ENCODE peak calls at places on chromosome 19, in seven cellular contexts. T is stomach; K is adrenal gland; J is SJSA1; X is CD4-positive, CD25-positive, alpha-beta regulatory T cell; P is DND-41; M is endothelial cell of umbilical vein. R is an unnamed sample. For H3K4me1 and H3K36me3, the result is how much of the 10 kb centered on the place peaks cover.

GRCh38 chr19:38812004-38812840 is 523 bp downstream of the LGALS4 start:
- DNase-seq in J (peak), X (no peak), P (no peak), K (no peak), M (no peak), T (no peak), R (no peak)

GRCh38 chr19:46133101-46133627 is 8.7 kb upstream of the IGFL3 start:
- DNase-seq in P (no peak), T (no peak), X (no peak), M (peak), J (peak), K (peak), R (peak)

GRCh38 chr19:21210037-21210621 is 68.3 kb downstream of the ZNF431 start:
- DNase-seq in J (no peak), M (no peak), P (no peak), X (no peak), K (no peak), T (no peak), R (no peak)

GRCh38 chr19:2344381-2344870 is 15.6 kb upstream of the TMPRSS9 start:
- DNase-seq in K (no peak), T (no peak), P (no peak), J (no peak), X (no peak), M (no peak), R (no peak)

GRCh38 chr19:1132625-1133383 is 29.0 kb downstream of the GPX4 start:
- DNase-seq in M (no peak), X (no peak), P (no peak), T (no peak), J (no peak), K (peak), R (no peak)

GRCh38 chr19:33311326-33311682 is 9.0 kb upstream of the CEBPA start:
- DNase-seq in J (no peak), P (no peak), K (no peak), X (no peak), M (no peak), T (peak), R (no peak)

GRCh38 chr19:32908641-32909190 is 39.1 kb upstream of the SLC7A9 start:
- DNase-seq in X (no peak), M (no peak), T (no peak), J (no peak), P (no peak), K (no peak), R (peak)

GRCh38 chr19:13150919-13151604 is 851 bp downstream of the IER2 start:
- DNase-seq in K (peak), P (peak), X (peak), J (no peak), M (peak), T (no peak), R (peak)

GRCh38 chr19:41018736-41019290 is 27.7 kb downstream of the CYP2B6 start:
- DNase-seq in J (no peak), M (no peak), P (no peak), K (no peak), X (no peak), T (no peak), R (no peak)

GRCh38 chr19:45097776-45098520 is 5.0 kb downstream of the PPP1R37 start:
- DNase-seq in K (peak), T (peak), X (no peak), J (peak), M (peak), P (no peak), R (peak)

GRCh38 chr19:29541473-29542253 is 15.9 kb downstream of the VSTM2B start:
- DNase-seq in J (no peak), P (no peak), M (no peak), T (no peak), K (no peak), X (no peak), R (no peak)

GRCh38 chr19:8316351-8317125 is 4.6 kb downstream of the NDUFA7 start:
- DNase-seq in T (no peak), K (peak), J (no peak), M (no peak), X (no peak), P (no peak), R (no peak)

GRCh38 chr19:1009043-1009975 is 9.1 kb downstream of the GRIN3B start:
- DNase-seq in M (no peak), T (no peak), P (no peak), J (no peak), K (no peak), X (no peak), R (no peak)

GRCh38 chr19:1888385-1888784 is 3.1 kb upstream of the ABHD17A start:
- DNase-seq in K (no peak), J (no peak), M (no peak), X (no peak), T (no peak), P (no peak), R (no peak)

GRCh38 chr19:13846533-13847032 is 30.4 kb upstream of the NANOS3 start:
- DNase-seq in P (peak), K (peak), M (peak), J (peak), X (peak), T (peak), R (peak)

GRCh38 chr19:33430674-33431277 is 57.3 kb downstream of the CEBPG start:
- DNase-seq in J (peak), K (peak), P (peak), X (peak), M (peak), T (peak), R (peak)

GRCh38 chr19:1213391-1214286 is 8.1 kb downstream of the STK11 start:
- DNase-seq in P (no peak), K (peak), M (peak), X (peak), T (peak), J (no peak), R (no peak)

GRCh38 chr19:6230991-6231448 is 48.8 kb downstream of the MLLT1 start:
- DNase-seq in T (no peak), M (no peak), X (no peak), J (no peak), P (no peak), K (no peak), R (no peak)

GRCh38 chr19:1112254-1113208 is 8.7 kb downstream of the GPX4 start:
- DNase-seq in M (no peak), X (no peak), K (peak), J (no peak), P (no peak), T (peak), R (no peak)

GRCh38 chr19:13277104-13277809 is 127.0 kb downstream of the IER2 start:
- DNase-seq in X (peak), P (peak), J (peak), M (peak), K (peak), T (peak), R (peak)

GRCh38 chr19:8302357-8302691 is 5.8 kb downstream of the CD320 start:
- DNase-seq in K (peak), T (peak), X (peak), J (peak), P (no peak), M (no peak), R (peak)

GRCh38 chr19:8631425-8631819 is 989 bp downstream of the NFILZ start:
- DNase-seq in J (peak), K (peak), P (no peak), X (no peak), M (no peak), T (no peak), R (peak)

GRCh38 chr19:28644261-28644660 is 568.7 kb downstream of the UQCRFS1 start:
- DNase-seq in P (no peak), X (no peak), J (no peak), M (no peak), T (no peak), K (no peak), R (no peak)

DNA sequence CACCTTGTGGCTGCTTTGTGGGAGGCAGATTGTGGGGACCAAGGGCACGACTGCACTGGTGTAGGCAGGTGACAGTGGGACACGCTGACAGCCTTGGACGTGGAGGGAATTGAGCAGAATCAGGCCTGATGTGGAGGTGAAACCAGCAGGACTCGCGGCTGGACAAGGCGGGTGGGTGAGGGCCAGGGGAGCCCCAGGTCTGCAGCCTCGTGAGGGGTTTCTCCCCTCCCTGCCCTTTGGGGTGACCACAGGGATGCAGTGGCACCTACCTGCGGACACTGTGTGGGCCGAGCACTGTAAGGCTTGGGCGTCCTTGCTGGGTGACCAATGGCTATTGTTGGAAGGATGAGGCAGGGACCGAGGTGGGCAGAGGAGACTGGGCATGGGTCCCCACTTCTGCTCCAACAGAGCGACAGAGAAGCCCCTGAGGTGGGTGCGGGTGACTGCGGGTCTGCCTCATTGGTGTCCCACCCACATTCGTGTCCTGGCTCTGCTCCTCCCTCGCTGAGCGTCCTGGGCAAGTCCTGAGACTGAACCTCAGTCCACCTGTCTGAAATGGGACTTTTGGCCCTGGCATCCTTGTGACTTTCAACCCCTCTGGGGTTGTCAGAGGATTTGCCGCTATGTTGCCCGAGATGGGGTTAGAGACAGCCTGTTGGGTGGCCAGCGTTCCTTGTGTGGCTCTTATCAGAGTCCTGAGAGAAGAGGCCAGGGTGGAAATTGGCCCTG is 30.5 kb downstream of the DNM2 start:
- DNase-seq in T (no peak), X (no peak), J (no peak), M (no peak), P (no peak), K (no peak), R (no peak)
- H3K4me1 ChIP-seq in T (half or more), X (under half), J (under half), M (under half), P (under half), K (under half), R (under half)

DNA sequence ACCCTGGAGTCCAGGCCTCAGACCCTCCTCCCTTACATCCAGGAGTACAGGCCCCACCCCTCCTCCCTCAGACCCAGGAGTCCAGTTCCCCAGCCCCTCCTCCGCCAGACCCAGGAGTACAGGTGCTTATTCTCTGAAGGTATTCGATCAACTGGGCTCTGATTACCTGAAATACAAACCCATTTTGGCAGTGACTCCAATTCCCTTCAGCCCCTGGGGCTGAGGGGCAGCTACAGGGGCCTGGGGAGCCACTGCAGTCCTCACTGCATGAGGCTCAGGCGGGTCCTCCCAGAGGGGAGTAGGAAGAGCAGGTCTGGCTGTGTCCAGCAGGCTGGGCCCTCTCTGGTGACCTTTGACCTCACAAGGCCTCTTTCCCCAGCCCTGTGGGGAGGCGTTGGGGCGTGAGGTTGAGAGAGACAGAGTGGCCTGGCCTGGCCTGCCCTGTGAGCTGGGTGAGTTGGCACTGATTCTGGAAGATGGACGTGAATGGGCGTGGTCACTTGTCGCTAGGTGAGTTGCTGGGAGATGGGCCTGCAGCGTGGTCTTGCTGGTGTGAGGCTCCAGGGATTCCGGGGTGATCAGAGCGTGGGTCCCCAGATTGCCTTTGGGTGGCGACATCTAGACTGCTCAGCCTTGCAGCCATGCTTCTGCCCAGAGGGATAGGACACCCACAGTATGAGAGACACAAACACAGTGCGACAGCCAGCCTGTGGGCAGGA is 3.1 kb downstream of the BCAT2 start:
- DNase-seq in T (no peak), X (no peak), J (no peak), K (no peak), P (no peak), M (no peak), R (no peak)
- H3K36me3 ChIP-seq in T (under half), X (under half), J (under half), K (under half), P (under half), M (under half), R (under half)

DNA sequence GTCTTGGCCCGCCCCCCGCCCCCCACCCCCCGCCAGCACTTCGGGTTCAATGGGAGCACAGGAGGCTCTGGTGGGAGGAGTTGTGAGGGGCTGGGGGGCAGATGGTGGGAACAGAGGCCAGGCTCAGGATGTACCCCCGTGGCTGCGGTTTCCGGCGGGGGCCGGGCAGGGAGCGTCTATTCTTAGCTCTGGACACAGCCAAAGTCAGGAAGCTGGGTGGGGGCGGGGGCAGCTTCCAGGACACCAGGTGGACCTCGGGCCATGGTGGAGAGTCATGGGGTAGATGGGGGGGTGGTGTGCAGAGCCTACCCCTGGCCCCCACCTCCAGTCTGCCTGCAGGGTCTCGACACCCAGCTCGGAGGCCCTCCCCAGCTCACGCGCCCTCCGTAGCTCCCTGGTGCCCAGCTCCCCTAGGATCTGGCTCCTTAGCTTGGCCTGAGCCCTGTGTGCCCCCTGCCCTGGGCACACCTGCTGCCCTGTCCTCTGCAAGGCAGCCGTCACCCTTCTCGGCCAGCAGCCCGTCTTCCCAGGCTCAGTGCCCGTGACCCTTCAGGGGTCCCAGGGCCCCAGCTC is 2.2 kb upstream of the TBXA2R start:
- DNase-seq in X (no peak), J (no peak), P (no peak), K (peak), M (peak), T (no peak), R (no peak)
- H3K27ac ChIP-seq in X (no peak), J (no peak), P (no peak), K (peak), M (no peak), T (peak), R (no peak)

GRCh38 chr19:17279436-17279835 is 2.3 kb upstream of the ANKLE1 start:
- DNase-seq in X (no peak), P (no peak), K (no peak), T (no peak), J (no peak), M (no peak), R (no peak)
- H3K4me1 ChIP-seq in X (under half), P (under half), K (under half), T (under half), J (under half), M (under half), R (under half)

GRCh38 chr19:19059018-19059836 is 4.6 kb upstream of the SLC25A42 start:
- DNase-seq in K (peak), X (no peak), P (no peak), T (no peak), M (no peak), J (no peak), R (no peak)
- H3K36me3 ChIP-seq in K (under half), X (under half), P (half or more), T (half or more), M (under half), J (under half), R (under half)

DNA sequence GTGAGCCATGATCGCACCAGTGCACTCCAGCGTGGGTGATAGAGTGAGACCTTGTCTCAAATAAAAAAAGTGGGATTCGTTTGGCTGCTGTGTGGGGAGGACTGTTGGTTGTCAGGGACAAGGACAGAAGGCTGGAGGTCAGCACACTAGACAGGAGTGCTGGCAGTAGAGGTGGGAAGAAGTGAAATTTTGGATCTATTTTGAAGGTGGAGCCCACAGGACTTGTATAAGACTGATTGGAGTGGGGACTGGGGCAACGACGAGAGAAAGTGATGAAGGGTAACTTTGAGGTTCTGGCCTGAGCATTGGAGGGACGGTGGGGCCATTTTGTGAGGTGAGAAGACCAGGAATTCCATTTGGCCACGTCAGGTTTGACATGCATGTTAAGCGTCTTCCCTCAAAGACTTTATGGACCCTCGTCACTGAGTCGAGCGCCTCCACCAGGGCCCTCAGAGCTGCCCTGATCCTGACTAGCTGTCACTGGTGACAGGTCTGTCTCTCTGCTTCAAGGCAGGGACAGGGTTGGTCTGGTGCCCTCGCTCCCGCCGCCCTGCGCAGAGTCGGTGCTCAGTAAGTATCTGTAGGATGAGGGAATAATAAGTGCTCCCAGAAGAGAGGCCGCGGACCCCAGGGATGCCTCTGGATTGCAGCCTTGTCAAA is 673 bp downstream of the CTU1 start:
- DNase-seq in T (no peak), M (no peak), P (no peak), K (no peak), J (no peak), X (no peak), R (peak)
- H3K27ac ChIP-seq in T (peak), M (peak), P (peak), K (peak), J (peak), X (peak), R (peak)

DNA sequence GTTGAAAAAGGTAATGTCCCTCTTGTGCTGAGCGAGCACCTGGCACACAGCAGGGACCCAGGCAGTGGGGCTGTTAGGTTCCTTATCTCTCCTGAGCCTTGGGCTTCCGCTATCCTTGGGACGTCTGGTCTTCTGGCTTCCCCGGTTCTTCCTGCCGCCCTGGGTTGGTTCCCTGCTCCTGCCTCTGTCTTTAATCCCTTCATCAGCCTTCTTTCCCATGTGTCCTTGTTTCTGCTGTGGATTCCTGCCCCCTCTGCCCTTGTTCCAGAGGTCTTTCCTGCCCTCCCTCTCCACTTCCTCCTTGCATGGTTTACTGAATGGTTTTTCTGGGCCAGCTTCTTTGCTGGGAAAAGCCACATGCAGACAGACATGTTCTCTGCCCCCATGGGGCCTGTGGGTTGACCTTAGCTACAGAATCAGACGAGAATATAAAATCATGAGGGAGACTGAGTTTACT is 2.6 kb downstream of the EPN1 start:
- DNase-seq in J (no peak), M (peak), X (no peak), P (no peak), T (peak), K (peak), R (no peak)
- H3K4me1 ChIP-seq in J (under half), M (under half), X (under half), P (under half), T (half or more), K (half or more), R (under half)

GRCh38 chr19:10226021-10226375 is 5.1 kb downstream of the S1PR2 start:
- DNase-seq in K (no peak), T (no peak), M (no peak), P (no peak), X (no peak), J (no peak), R (no peak)
- H3K36me3 ChIP-seq in K (under half), T (under half), M (under half), P (under half), X (under half), J (under half), R (under half)

GRCh38 chr19:48419158-48419920 is 25.9 kb downstream of the GRIN2D start:
- DNase-seq in J (no peak), M (peak), K (no peak), P (peak), T (peak), X (peak), R (peak)
- H3K27ac ChIP-seq in J (no peak), M (no peak), K (no peak), P (no peak), T (no peak), X (no peak), R (no peak)

DNA sequence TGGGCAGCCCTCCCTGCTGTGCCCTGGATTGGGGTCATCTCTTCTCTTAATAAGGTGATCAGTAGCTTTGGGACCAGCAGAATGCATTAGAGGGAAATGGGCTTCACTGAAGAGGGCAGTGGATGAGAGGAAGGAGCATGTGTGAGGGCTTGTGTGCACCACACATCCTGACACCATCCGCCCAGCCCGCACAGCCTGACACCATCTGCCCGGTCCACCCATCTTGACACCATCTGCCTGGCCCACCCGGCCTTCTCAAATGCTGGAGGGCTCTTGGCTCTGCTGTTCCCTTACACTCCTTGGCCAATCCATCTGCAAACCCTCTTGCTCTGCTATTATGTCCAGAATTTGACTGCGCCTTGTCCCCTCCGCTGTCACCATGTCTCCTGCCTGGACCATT is 41.8 kb downstream of the BICRA start:
- DNase-seq in J (no peak), X (no peak), P (no peak), K (no peak), M (no peak), T (no peak), R (no peak)
- H3K4me1 ChIP-seq in J (under half), X (under half), P (under half), K (under half), M (under half), T (under half), R (under half)

R was measured in SJCRH30.